ENCODE peak calls at places on chromosomes 16 and 17, in four cellular contexts. Z is AG04450, M is OCI-LY7, W is suprapubic skin. C is an unnamed sample.

GRCh38 chr17:80023261-80024205 is 12.1 kb downstream of the TBC1D16 start:
- DNase-seq in Z (no peak), M (no peak), W (no peak), C (no peak)

GRCh38 chr17:14205992-14206461 is 30.6 kb downstream of the CDRT15 start:
- DNase-seq in Z (no peak), M (no peak), W (peak), C (no peak)

GRCh38 chr16:53605979-53606378 is 97.7 kb downstream of the RPGRIP1L start:
- DNase-seq in Z (no peak), M (no peak), W (no peak), C (no peak)

GRCh38 chr17:60594747-60595146 is 5.2 kb upstream of the PPM1D start:
- DNase-seq in Z (no peak), M (no peak), W (no peak), C (no peak)

GRCh38 chr17:57939797-57940196 is 15.4 kb downstream of the CUEDC1 start:
- DNase-seq in Z (no peak), M (peak), W (no peak), C (no peak)

GRCh38 chr17:32142857-32143524 is 689 bp downstream of the RHOT1 start:
- DNase-seq in Z (peak), M (peak), W (peak), C (peak)

GRCh38 chr17:69300222-69300621 is 26.7 kb downstream of the ABCA5 start:
- DNase-seq in Z (no peak), M (no peak), W (no peak), C (no peak)

GRCh38 chr16:2473425-2473926 is 1.5 kb upstream of the TBC1D24 start:
- DNase-seq in Z (no peak), M (peak), W (no peak), C (no peak)

GRCh38 chr17:12193336-12193735 is 172.7 kb downstream of the MAP2K4 start:
- DNase-seq in Z (no peak), M (no peak), W (no peak), C (no peak)

GRCh38 chr17:57644311-57644710 is 100.8 kb downstream of the CCDC182 start:
- DNase-seq in Z (no peak), M (no peak), W (no peak), C (no peak)

GRCh38 chr17:32814837-32815236 is 62.1 kb downstream of the MYO1D start:
- DNase-seq in Z (no peak), M (no peak), W (no peak), C (no peak)

GRCh38 chr16:4660454-4661007 is 32.8 kb upstream of the NUDT16L1 start:
- DNase-seq in Z (no peak), M (no peak), W (no peak), C (peak)

GRCh38 chr16:86978445-86979030 is 338.7 kb downstream of the C16orf95 start:
- DNase-seq in Z (no peak), M (no peak), W (no peak), C (no peak)

GRCh38 chr17:41966453-41967140 is at the start of gene CNP:
- DNase-seq in Z (peak), M (peak), W (peak), C (peak)

GRCh38 chr17:78172284-78173024 is 4.1 kb downstream of the SYNGR2 start:
- DNase-seq in Z (no peak), M (peak), W (peak), C (no peak)

GRCh38 chr17:78174870-78175642 is 6.7 kb downstream of the SYNGR2 start:
- DNase-seq in Z (no peak), M (peak), W (no peak), C (no peak)

GRCh38 chr17:78173025-78173715 is 4.8 kb downstream of the SYNGR2 start:
- DNase-seq in Z (no peak), M (no peak), W (no peak), C (no peak)

GRCh38 chr17:78175643-78175981 is 7.2 kb downstream of the SYNGR2 start:
- DNase-seq in Z (no peak), M (no peak), W (no peak), C (no peak)

GRCh38 chr17:78174332-78174869 is 6.0 kb downstream of the SYNGR2 start:
- DNase-seq in Z (no peak), M (no peak), W (peak), C (peak)
- TF ChIP-seq CTCF in Z (no peak), M (no peak), W (peak), C (peak)

GRCh38 chr16:66176111-66176510 is 190.4 kb upstream of the CDH5 start:
- DNase-seq in Z (no peak), M (no peak), W (no peak), C (no peak)
- TF ChIP-seq CTCF in Z (no peak), M (no peak), W (no peak), C (no peak)

DNA sequence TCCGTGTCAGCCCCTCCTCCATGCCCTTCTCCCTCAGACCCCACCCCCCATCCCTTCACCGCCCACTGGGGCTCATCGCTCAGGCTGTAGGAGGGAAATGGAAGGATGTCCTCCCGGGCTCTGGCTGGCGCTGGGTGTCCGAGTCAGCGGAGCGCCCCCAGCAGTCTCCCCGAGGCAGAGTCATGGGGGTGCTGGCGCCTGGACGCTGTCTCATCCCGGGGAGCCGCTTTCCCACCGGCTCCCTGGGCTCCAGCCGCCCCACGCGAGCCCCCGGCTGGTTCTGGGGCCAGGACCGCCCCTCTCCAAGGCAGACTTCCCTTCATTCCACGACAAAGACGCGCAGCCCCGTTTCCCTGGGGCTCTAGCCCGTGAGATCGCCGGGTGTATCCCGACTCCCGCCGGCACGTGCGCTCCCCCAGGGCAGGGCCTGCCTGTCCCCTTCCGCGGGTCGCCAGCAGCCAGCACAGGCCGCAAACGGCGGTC is 398 bp upstream of the ANTKMT start:
- DNase-seq in Z (no peak), M (no peak), W (no peak), C (no peak)
- TF ChIP-seq CTCF in Z (peak), M (peak), W (no peak), C (no peak)

GRCh38 chr17:46194393-46195216 is 1.4 kb upstream of the KANSL1 start:
- DNase-seq in Z (no peak), M (peak), W (no peak), C (no peak)

GRCh38 chr17:46195217-46195855 is 2.1 kb upstream of the KANSL1 start:
- DNase-seq in Z (no peak), M (no peak), W (no peak), C (no peak)

GRCh38 chr17:46192484-46193245 is 564 bp downstream of the KANSL1 start:
- DNase-seq in Z (no peak), M (peak), W (peak), C (no peak)

GRCh38 chr17:46193246-46193625 is at the start of gene KANSL1:
- DNase-seq in Z (peak), M (peak), W (peak), C (peak)

DNA sequence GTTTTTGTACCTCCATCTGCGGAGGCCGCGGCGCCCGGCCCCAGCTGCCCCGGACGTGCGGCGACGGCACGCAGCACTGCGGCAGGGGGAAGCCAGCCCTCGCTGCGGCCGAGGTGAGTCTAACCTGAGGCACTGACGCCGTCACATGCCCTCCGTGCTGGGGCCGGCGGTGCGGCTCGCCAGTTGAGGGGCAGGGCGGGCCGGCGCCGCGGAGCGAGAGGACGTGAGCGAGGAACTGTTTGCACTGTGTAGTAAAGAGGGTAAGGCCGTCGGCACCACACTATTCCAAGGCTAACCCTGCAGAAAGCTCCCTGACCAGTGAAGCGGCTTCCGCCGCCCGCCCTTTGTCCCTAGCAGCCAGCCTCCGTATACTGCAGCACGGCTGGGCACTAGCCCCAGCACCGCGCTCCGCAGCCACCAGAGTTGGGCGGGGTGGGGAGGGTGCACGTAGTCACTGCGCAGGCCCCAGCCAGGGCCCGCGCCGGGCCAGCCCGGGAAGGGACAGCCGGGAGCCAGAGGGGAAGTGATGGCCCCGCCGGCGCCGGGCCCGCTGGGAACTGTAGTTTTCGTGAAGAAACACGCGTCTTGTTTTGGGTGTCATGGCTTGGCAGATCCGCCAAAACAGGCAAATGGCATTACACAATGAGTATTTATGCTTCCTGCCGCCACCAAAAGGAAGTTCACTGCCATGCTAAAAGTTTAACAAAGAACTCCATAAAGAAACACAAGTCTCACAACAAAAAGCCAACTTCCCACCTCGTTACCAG is 580 bp upstream of the KANSL1 start:
- DNase-seq in Z (peak), M (peak), W (peak), C (peak)
- TF ChIP-seq CTCF in Z (no peak), M (peak), W (peak), C (no peak)

GRCh38 chr16:88818610-88818874 is 6.8 kb upstream of the APRT start:
- DNase-seq in Z (no peak), M (no peak), W (no peak), C (no peak)

GRCh38 chr16:88820335-88821025 is 8.8 kb upstream of the APRT start:
- DNase-seq in Z (no peak), M (no peak), W (no peak), C (no peak)

GRCh38 chr16:88822281-88823040 is 10.7 kb upstream of the APRT start:
- DNase-seq in Z (no peak), M (no peak), W (no peak), C (no peak)

GRCh38 chr16:88819126-88819525 is 7.4 kb upstream of the APRT start:
- DNase-seq in Z (no peak), M (no peak), W (no peak), C (no peak)

GRCh38 chr16:88821168-88821850 is 9.6 kb upstream of the APRT start:
- DNase-seq in Z (no peak), M (no peak), W (no peak), C (no peak)
- TF ChIP-seq CTCF in Z (peak), M (peak), W (no peak), C (no peak)

GRCh38 chr17:43427362-43428043 is 28.7 kb downstream of the ARL4D start:
- DNase-seq in Z (no peak), M (no peak), W (no peak), C (no peak)

GRCh38 chr17:43423777-43424455 is 25.1 kb downstream of the ARL4D start:
- DNase-seq in Z (no peak), M (no peak), W (no peak), C (no peak)

GRCh38 chr17:43430936-43431649 is 32.3 kb downstream of the ARL4D start:
- DNase-seq in Z (no peak), M (no peak), W (no peak), C (no peak)

GRCh38 chr17:43431741-43432523 is 33.1 kb downstream of the ARL4D start:
- DNase-seq in Z (no peak), M (no peak), W (no peak), C (no peak)

GRCh38 chr17:43428524-43428923 is 29.7 kb downstream of the ARL4D start:
- DNase-seq in Z (no peak), M (no peak), W (no peak), C (no peak)
- TF ChIP-seq CTCF in Z (peak), M (peak), W (peak), C (no peak)

GRCh38 chr17:47850692-47851573 is at the start of gene SP6:
- DNase-seq in Z (no peak), M (no peak), W (no peak), C (peak)
- TF ChIP-seq CTCF in Z (peak), M (no peak), W (peak), C (no peak)

GRCh38 chr17:38815576-38816193 is 9.4 kb downstream of the CWC25 start:
- DNase-seq in Z (no peak), M (no peak), W (no peak), C (no peak)
- TF ChIP-seq CTCF in Z (peak), M (peak), W (no peak), C (no peak)

C was measured in omental fat pad.